ENCODE peak calls at places on chromosomes 5 and 9, in four cellular contexts. R is PC-3; C is pancreas; V is CD4-positive, alpha-beta T cell. U is an unnamed sample.

GRCh38 chr5:14236757-14237156 is 93.6 kb downstream of the TRIO start:
- DNase-seq in R (no peak), C (no peak), V (no peak), U (no peak)

GRCh38 chr5:67165524-67166459 is 30.8 kb downstream of the CD180 start:
- DNase-seq in V (peak), C (peak), R (peak), U (peak)

GRCh38 chr5:74595143-74595915 is 45.2 kb downstream of the ENC1 start:
- DNase-seq in V (no peak), C (no peak), R (no peak), U (no peak)

GRCh38 chr9:76984476-76984875 is 35.0 kb upstream of the FOXB2 start:
- DNase-seq in V (no peak), R (no peak), C (no peak), U (no peak)

GRCh38 chr5:10556331-10556807 is 7.5 kb upstream of the ANKRD33B start:
- DNase-seq in R (peak), V (no peak), C (no peak), U (no peak)

GRCh38 chr9:136036050-136036449 is 59.0 kb downstream of the NACC2 start:
- DNase-seq in V (no peak), R (no peak), C (no peak), U (no peak)

GRCh38 chr5:1172007-1172581 is 29.3 kb upstream of the SLC6A19 start:
- DNase-seq in R (no peak), V (no peak), C (no peak), U (no peak)

GRCh38 chr9:109901191-109901590 is 121.2 kb downstream of the PALM2AKAP2 start:
- DNase-seq in V (no peak), C (no peak), R (no peak), U (no peak)

GRCh38 chr5:126594676-126595485 is at the start of gene ALDH7A1:
- DNase-seq in C (peak), R (peak), V (peak), U (peak)

GRCh38 chr9:137428841-137429545 is 5.8 kb downstream of the NOXA1 start:
- DNase-seq in R (no peak), V (no peak), C (peak), U (no peak)

GRCh38 chr5:79474416-79475173 is 39.3 kb downstream of the HOMER1 start:
- DNase-seq in R (no peak), V (no peak), C (no peak), U (no peak)

GRCh38 chr5:110288766-110289165 is 437.7 kb downstream of the TMEM232 start:
- DNase-seq in V (no peak), C (no peak), R (peak), U (no peak)

GRCh38 chr9:2307480-2307879 is 292.3 kb downstream of the SMARCA2 start:
- DNase-seq in C (no peak), R (no peak), V (no peak), U (no peak)

GRCh38 chr5:57066921-57067914 is 106.6 kb upstream of the GPBP1 start:
- DNase-seq in R (no peak), V (no peak), C (no peak), U (no peak)

GRCh38 chr9:8917978-8918739 is 1118.6 kb upstream of the DMAC1 start:
- DNase-seq in V (no peak), R (no peak), C (no peak), U (no peak)

GRCh38 chr5:180117378-180117725 is 45.8 kb upstream of the RNF130 start:
- DNase-seq in C (no peak), R (no peak), V (no peak), U (no peak)

GRCh38 chr9:135480071-135480941 is 724 bp downstream of the PPP1R26 start:
- DNase-seq in C (peak), R (peak), V (no peak), U (no peak)

GRCh38 chr5:147727200-147727599 is 55.3 kb downstream of the JAKMIP2 start:
- DNase-seq in C (no peak), V (no peak), R (peak), U (no peak)

GRCh38 chr9:112520069-112520468 is 33.4 kb downstream of the KIAA1958 start:
- DNase-seq in R (no peak), C (no peak), V (no peak), U (no peak)

GRCh38 chr5:15600035-15600434 is 100.1 kb downstream of the FBXL7 start:
- DNase-seq in C (no peak), R (no peak), V (no peak), U (no peak)

GRCh38 chr5:179791881-179792611 is 1.7 kb upstream of the LTC4S start:
- DNase-seq in R (no peak), C (no peak), V (no peak), U (no peak)

GRCh38 chr5:1479581-1480188 is 34.4 kb upstream of the SLC6A3 start:
- DNase-seq in R (peak), V (peak), C (no peak), U (peak)

GRCh38 chr9:113152699-113153098 is 1.9 kb downstream of the SLC31A2 start:
- DNase-seq in C (no peak), R (peak), V (no peak), U (no peak)

GRCh38 chr5:113448224-113448623 is 13.4 kb upstream of the TSSK1B start:
- DNase-seq in R (no peak), V (no peak), C (no peak), U (no peak)

GRCh38 chr9:81416476-81417298 is 272.7 kb downstream of the TLE1 start:
- DNase-seq in V (no peak), C (no peak), R (no peak), U (no peak)

GRCh38 chr5:96725257-96725656 is 63.1 kb downstream of the CAST start:
- DNase-seq in R (no peak), V (no peak), C (no peak), U (no peak)

GRCh38 chr5:10338996-10339903 is 14.2 kb upstream of the MARCHF6 start:
- DNase-seq in R (no peak), C (no peak), V (no peak), U (no peak)

GRCh38 chr9:116466289-116467012 is 220.7 kb upstream of the TRIM32 start:
- DNase-seq in R (no peak), C (no peak), V (no peak), U (no peak)

DNA sequence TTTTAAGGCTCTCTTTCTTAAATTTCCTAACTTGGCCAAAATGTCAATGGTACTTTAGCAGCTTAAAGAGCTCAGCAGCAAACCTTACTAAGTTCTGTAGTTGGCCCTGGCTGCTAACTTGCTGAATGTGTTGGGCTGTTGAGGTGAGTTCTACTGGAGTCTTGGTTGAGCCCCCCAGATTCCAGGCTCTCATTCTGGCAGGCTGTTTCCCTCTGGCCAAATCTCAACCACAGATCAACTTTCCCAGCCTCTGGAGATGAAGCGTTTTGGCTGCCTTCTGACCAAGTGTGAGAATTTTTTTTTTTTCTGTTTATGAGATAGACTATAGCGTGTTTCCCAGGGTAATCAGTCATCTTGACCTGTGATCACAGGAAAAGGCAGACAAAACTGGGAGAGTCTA is 343.7 kb downstream of the EBF1 start:
- DNase-seq in R (no peak), C (no peak), V (no peak), U (no peak)
- H3K27ac ChIP-seq in R (no peak), C (no peak), V (no peak), U (no peak)

GRCh38 chr5:8756498-8757084 is 789.3 kb downstream of the SEMA5A start:
- DNase-seq in R (peak), V (no peak), C (no peak), U (no peak)
- TF ChIP-seq CTCF in R (peak), V (no peak), C (no peak), U (no peak)

GRCh38 chr9:95043826-95044225 is 273.7 kb downstream of the FANCC start:
- DNase-seq in V (no peak), C (no peak), R (no peak), U (no peak)

GRCh38 chr9:95045751-95046150 is 271.8 kb downstream of the FANCC start:
- DNase-seq in V (no peak), C (peak), R (no peak), U (no peak)

GRCh38 chr9:95048225-95049087 is 269.1 kb downstream of the FANCC start:
- DNase-seq in C (peak), R (peak), V (peak), U (peak)

GRCh38 chr9:95047452-95048224 is 269.9 kb downstream of the FANCC start:
- DNase-seq in V (no peak), C (no peak), R (no peak), U (no peak)

GRCh38 chr9:95044731-95045508 is 272.6 kb downstream of the FANCC start:
- DNase-seq in V (no peak), R (no peak), C (peak), U (no peak)
- H3K27ac ChIP-seq in V (no peak), R (no peak), C (peak), U (no peak)

DNA sequence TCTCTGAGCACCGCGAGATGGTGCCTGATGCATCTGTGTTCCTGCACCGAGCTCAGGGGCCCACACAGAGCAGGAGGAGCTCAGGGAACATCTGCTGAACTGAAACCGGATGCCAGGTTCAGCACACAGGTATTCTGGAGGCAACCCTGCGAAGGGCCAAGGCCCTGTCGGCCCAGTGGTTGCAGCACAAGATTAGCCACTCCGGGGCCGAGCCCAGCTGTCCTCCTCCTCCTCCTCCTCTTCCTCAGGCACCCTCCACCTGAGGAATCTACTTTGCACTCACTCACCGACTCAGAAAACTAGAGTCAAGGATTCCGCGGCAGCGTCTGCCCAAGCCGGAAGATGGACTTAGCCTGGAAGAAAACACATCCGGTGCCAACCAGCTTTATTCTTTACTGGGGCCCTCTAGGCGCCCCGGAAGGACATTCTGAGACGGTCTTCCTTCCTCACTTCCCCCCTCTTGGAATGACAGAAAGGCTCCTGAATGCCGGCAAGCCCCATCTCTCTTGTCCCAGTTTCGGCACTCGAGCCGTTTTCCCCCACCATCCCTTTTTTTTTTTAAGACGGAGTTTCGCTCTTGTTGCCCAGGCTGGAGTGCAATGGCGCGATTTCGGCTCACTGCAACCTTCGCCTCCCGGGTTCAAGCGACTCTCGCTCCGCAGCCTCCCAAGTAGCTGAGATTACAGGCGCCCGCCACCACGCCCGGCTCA is at the start of gene ZBTB6:
- DNase-seq in C (peak), R (peak), V (peak), U (peak)
- TF ChIP-seq CTCF in C (no peak), R (no peak), V (no peak), U (no peak)

DNA sequence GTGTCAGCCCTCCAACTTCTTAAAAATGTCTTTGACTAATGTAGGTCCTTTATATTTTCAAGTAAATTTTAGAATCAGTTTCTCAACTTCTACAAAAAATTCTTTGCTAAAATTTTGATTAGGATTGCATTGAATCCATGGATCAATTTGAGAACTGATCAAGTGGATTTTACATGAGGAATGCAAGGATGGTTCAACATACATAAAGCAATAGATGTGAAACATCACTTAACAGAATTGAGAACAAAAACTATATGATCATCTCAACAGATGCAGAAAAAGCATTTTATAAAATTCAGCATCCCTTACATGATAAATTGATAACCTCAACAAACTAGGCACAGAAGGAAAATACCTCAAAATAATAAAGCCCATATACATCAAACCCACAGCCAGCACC is 190.8 kb downstream of the AUH start:
- DNase-seq in V (no peak), C (no peak), R (no peak), U (no peak)
- H3K27ac ChIP-seq in V (no peak), C (no peak), R (no peak), U (no peak)

GRCh38 chr5:168086104-168086610 is 205.3 kb upstream of the WWC1 start:
- DNase-seq in C (no peak), R (peak), V (no peak), U (no peak)
- TF ChIP-seq CTCF in C (no peak), R (peak), V (no peak), U (no peak)

GRCh38 chr5:158100373-158100902 is 241.5 kb upstream of the CLINT1 start:
- DNase-seq in R (peak), V (no peak), C (no peak), U (no peak)
- H3K27ac ChIP-seq in R (no peak), V (no peak), C (no peak), U (no peak)

DNA sequence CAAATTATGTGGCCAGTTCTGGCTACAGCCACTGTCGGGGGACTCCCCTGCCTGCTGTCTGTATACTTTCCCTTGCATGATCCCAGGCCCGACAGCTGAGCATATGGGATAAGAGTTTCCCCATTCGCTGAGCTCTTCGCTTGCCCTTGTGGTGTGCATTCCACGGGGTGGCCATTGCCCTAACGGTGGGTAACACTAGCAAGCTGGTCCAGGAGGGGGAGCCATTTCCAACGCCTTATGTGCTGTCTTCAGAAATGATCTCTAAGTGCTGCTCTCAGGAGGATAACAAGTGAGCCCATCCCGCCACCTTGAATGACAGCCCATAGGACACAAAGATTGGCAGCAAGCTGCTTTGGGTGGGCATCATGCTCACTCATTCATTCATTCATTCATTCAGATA is 190.9 kb downstream of the FSTL4 start:
- DNase-seq in C (no peak), V (no peak), R (peak), U (no peak)
- TF ChIP-seq CTCF in C (no peak), V (no peak), R (peak), U (no peak)

GRCh38 chr5:72624641-72625236 is 117.5 kb upstream of the ZNF366 start:
- DNase-seq in C (no peak), R (peak), V (no peak), U (no peak)
- H3K27ac ChIP-seq in C (no peak), R (no peak), V (no peak), U (no peak)